ENCODE peak calls at places on chromosomes 1 and 21, in seven cellular contexts. One of them, this sample, is unnamed.

GRCh38 chr1:46072975-46073374 is 59.5 kb downstream of the PIK3R3 start:
- DNase-seq in fibroblast of mammary gland: peak
- DNase-seq in AG09309: no peak
- DNase-seq in ELR: peak
- DNase-seq in RPMI7951: no peak
- DNase-seq in iris pigment epithelial cell: peak
- DNase-seq in Daoy: no peak
- DNase-seq in this sample: no peak

GRCh38 chr1:215083408-215083961 is 948 bp downstream of the KCNK2 start:
- DNase-seq in fibroblast of mammary gland: peak
- DNase-seq in AG09309: no peak
- DNase-seq in ELR: peak
- DNase-seq in RPMI7951: peak
- DNase-seq in iris pigment epithelial cell: peak
- DNase-seq in Daoy: peak
- DNase-seq in this sample: no peak

GRCh38 chr1:180796897-180797296 is 115.8 kb upstream of the KIAA1614 start:
- DNase-seq in fibroblast of mammary gland: no peak
- DNase-seq in AG09309: no peak
- DNase-seq in ELR: no peak
- DNase-seq in RPMI7951: no peak
- DNase-seq in iris pigment epithelial cell: no peak
- DNase-seq in Daoy: no peak
- DNase-seq in this sample: no peak

GRCh38 chr1:175172503-175172902 is 20.1 kb downstream of the KIAA0040 start:
- DNase-seq in fibroblast of mammary gland: no peak
- DNase-seq in AG09309: no peak
- DNase-seq in ELR: no peak
- DNase-seq in RPMI7951: no peak
- DNase-seq in iris pigment epithelial cell: no peak
- DNase-seq in Daoy: no peak
- DNase-seq in this sample: no peak

GRCh38 chr1:212302745-212303383 is 17.7 kb downstream of the PPP2R5A start:
- DNase-seq in fibroblast of mammary gland: peak
- DNase-seq in AG09309: no peak
- DNase-seq in ELR: peak
- DNase-seq in RPMI7951: no peak
- DNase-seq in iris pigment epithelial cell: peak
- DNase-seq in Daoy: no peak
- DNase-seq in this sample: no peak

GRCh38 chr1:213876531-213876930 is 111.2 kb upstream of the PROX1 start:
- DNase-seq in fibroblast of mammary gland: no peak
- DNase-seq in AG09309: no peak
- DNase-seq in ELR: no peak
- DNase-seq in RPMI7951: no peak
- DNase-seq in iris pigment epithelial cell: no peak
- DNase-seq in Daoy: no peak
- DNase-seq in this sample: no peak

GRCh38 chr1:184212649-184213314 is 161.3 kb downstream of the TSEN15 start:
- DNase-seq in fibroblast of mammary gland: peak
- DNase-seq in AG09309: peak
- DNase-seq in ELR: peak
- DNase-seq in RPMI7951: peak
- DNase-seq in iris pigment epithelial cell: peak
- DNase-seq in Daoy: peak
- DNase-seq in this sample: peak

GRCh38 chr1:58551741-58552140 is 5.2 kb upstream of the OMA1 start:
- DNase-seq in fibroblast of mammary gland: no peak
- DNase-seq in AG09309: no peak
- DNase-seq in ELR: no peak
- DNase-seq in RPMI7951: no peak
- DNase-seq in iris pigment epithelial cell: no peak
- DNase-seq in Daoy: no peak
- DNase-seq in this sample: no peak

GRCh38 chr1:193104496-193104905 is 713 bp downstream of the GLRX2 start:
- DNase-seq in fibroblast of mammary gland: peak
- DNase-seq in AG09309: no peak
- DNase-seq in ELR: peak
- DNase-seq in RPMI7951: peak
- DNase-seq in iris pigment epithelial cell: peak
- DNase-seq in Daoy: peak
- DNase-seq in this sample: peak

GRCh38 chr1:33810571-33810970 is 53.3 kb upstream of the HMGB4 start:
- DNase-seq in fibroblast of mammary gland: no peak
- DNase-seq in AG09309: no peak
- DNase-seq in ELR: no peak
- DNase-seq in RPMI7951: no peak
- DNase-seq in iris pigment epithelial cell: no peak
- DNase-seq in Daoy: no peak
- DNase-seq in this sample: no peak

GRCh38 chr21:31857096-31857495 is 15.7 kb upstream of the HUNK start:
- DNase-seq in fibroblast of mammary gland: no peak
- DNase-seq in AG09309: no peak
- DNase-seq in ELR: no peak
- DNase-seq in RPMI7951: no peak
- DNase-seq in iris pigment epithelial cell: no peak
- DNase-seq in Daoy: no peak
- DNase-seq in this sample: no peak

GRCh38 chr1:226736001-226736907 is 2.8 kb downstream of the ITPKB start:
- DNase-seq in fibroblast of mammary gland: no peak
- DNase-seq in AG09309: no peak
- DNase-seq in ELR: no peak
- DNase-seq in RPMI7951: no peak
- DNase-seq in iris pigment epithelial cell: no peak
- DNase-seq in Daoy: no peak
- DNase-seq in this sample: no peak

GRCh38 chr1:10980841-10981727 is 31.4 kb upstream of the TARDBP start:
- DNase-seq in fibroblast of mammary gland: peak
- DNase-seq in AG09309: peak
- DNase-seq in ELR: no peak
- DNase-seq in RPMI7951: peak
- DNase-seq in iris pigment epithelial cell: no peak
- DNase-seq in Daoy: no peak
- DNase-seq in this sample: no peak

GRCh38 chr1:35172022-35172421 is 20.9 kb downstream of the SFPQ start:
- DNase-seq in fibroblast of mammary gland: no peak
- DNase-seq in AG09309: no peak
- DNase-seq in ELR: no peak
- DNase-seq in RPMI7951: no peak
- DNase-seq in iris pigment epithelial cell: no peak
- DNase-seq in Daoy: no peak
- DNase-seq in this sample: no peak